ENCODE peak calls at places on chromosomes 1 and 21, in nine cellular contexts. One of them, this sample, is unnamed.
A peak's percentile ranks its signal among the peaks of the same experiment; 100 is the strongest.

GRCh38 chr1:225480825-225481434 is 53.1 kb upstream of the LBR start:
- DNase-seq in gastrocnemius medialis: no peak
- DNase-seq in prostate gland: no peak
- DNase-seq in IMR-90: no peak
- DNase-seq in stomach: peak; percentile 76
- DNase-seq in cardiac muscle cell: peak; percentile 43
- DNase-seq in mesendoderm: peak; percentile 73
- DNase-seq in thoracic aorta: no peak
- DNase-seq in left ventricle myocardium inferior: no peak
- DNase-seq in this sample: no peak

GRCh38 chr1:197666769-197667285 is 108.5 kb downstream of the DENND1B start:
- DNase-seq in gastrocnemius medialis: no peak
- DNase-seq in prostate gland: no peak
- DNase-seq in IMR-90: no peak
- DNase-seq in stomach: no peak
- DNase-seq in cardiac muscle cell: no peak
- DNase-seq in mesendoderm: no peak
- DNase-seq in thoracic aorta: no peak
- DNase-seq in left ventricle myocardium inferior: no peak
- DNase-seq in this sample: no peak

GRCh38 chr1:208007938-208008342 is 97.0 kb upstream of the CD34 start:
- DNase-seq in gastrocnemius medialis: no peak
- DNase-seq in prostate gland: no peak
- DNase-seq in IMR-90: peak; percentile 61
- DNase-seq in stomach: no peak
- DNase-seq in cardiac muscle cell: peak; percentile 75
- DNase-seq in mesendoderm: no peak
- DNase-seq in thoracic aorta: no peak
- DNase-seq in left ventricle myocardium inferior: no peak
- DNase-seq in this sample: no peak

GRCh38 chr1:34885405-34886247 is 26.1 kb upstream of the SMIM12 start:
- DNase-seq in gastrocnemius medialis: no peak
- DNase-seq in prostate gland: no peak
- DNase-seq in IMR-90: no peak
- DNase-seq in stomach: peak; percentile 57
- DNase-seq in cardiac muscle cell: peak; percentile 51
- DNase-seq in mesendoderm: peak; percentile 65
- DNase-seq in thoracic aorta: no peak
- DNase-seq in left ventricle myocardium inferior: peak; percentile 64
- DNase-seq in this sample: no peak

GRCh38 chr1:31042656-31043055 is 22.9 kb downstream of the PUM1 start:
- DNase-seq in gastrocnemius medialis: no peak
- DNase-seq in prostate gland: no peak
- DNase-seq in IMR-90: no peak
- DNase-seq in stomach: no peak
- DNase-seq in cardiac muscle cell: no peak
- DNase-seq in mesendoderm: no peak
- DNase-seq in thoracic aorta: no peak
- DNase-seq in left ventricle myocardium inferior: no peak
- DNase-seq in this sample: no peak

GRCh38 chr1:227893696-227894305 is 53.9 kb downstream of the WNT9A start:
- DNase-seq in gastrocnemius medialis: no peak
- DNase-seq in prostate gland: peak; percentile 2
- DNase-seq in IMR-90: no peak
- DNase-seq in stomach: no peak
- DNase-seq in cardiac muscle cell: no peak
- DNase-seq in mesendoderm: no peak
- DNase-seq in thoracic aorta: no peak
- DNase-seq in left ventricle myocardium inferior: no peak
- DNase-seq in this sample: peak; percentile 33

GRCh38 chr1:201436461-201436860 is 14.9 kb upstream of the TNNI1 start:
- DNase-seq in gastrocnemius medialis: no peak
- DNase-seq in prostate gland: no peak
- DNase-seq in IMR-90: peak; percentile 26
- DNase-seq in stomach: no peak
- DNase-seq in cardiac muscle cell: no peak
- DNase-seq in mesendoderm: peak; percentile 90
- DNase-seq in thoracic aorta: no peak
- DNase-seq in left ventricle myocardium inferior: no peak
- DNase-seq in this sample: no peak

GRCh38 chr1:116666090-116666489 is 1.4 kb downstream of the IGSF3 start:
- DNase-seq in gastrocnemius medialis: no peak
- DNase-seq in prostate gland: no peak
- DNase-seq in IMR-90: no peak
- DNase-seq in stomach: no peak
- DNase-seq in cardiac muscle cell: no peak
- DNase-seq in mesendoderm: peak; percentile 56
- DNase-seq in thoracic aorta: no peak
- DNase-seq in left ventricle myocardium inferior: no peak
- DNase-seq in this sample: no peak

GRCh38 chr21:37939251-37939650 is 23.0 kb upstream of the KCNJ6 start:
- DNase-seq in gastrocnemius medialis: no peak
- DNase-seq in prostate gland: no peak
- DNase-seq in IMR-90: no peak
- DNase-seq in stomach: no peak
- DNase-seq in cardiac muscle cell: no peak
- DNase-seq in mesendoderm: no peak
- DNase-seq in thoracic aorta: no peak
- DNase-seq in left ventricle myocardium inferior: no peak
- DNase-seq in this sample: no peak

GRCh38 chr21:41360072-41360821 is 1.6 kb upstream of the MX2 start:
- DNase-seq in gastrocnemius medialis: peak; percentile 28
- DNase-seq in prostate gland: peak; percentile 69
- DNase-seq in IMR-90: peak; percentile 26
- DNase-seq in stomach: peak; percentile 79
- DNase-seq in cardiac muscle cell: peak; percentile 83
- DNase-seq in mesendoderm: peak; percentile 24
- DNase-seq in thoracic aorta: no peak
- DNase-seq in left ventricle myocardium inferior: peak; percentile 33
- DNase-seq in this sample: no peak

GRCh38 chr1:59431566-59432294 is 134.8 kb downstream of the FGGY start:
- DNase-seq in gastrocnemius medialis: no peak
- DNase-seq in prostate gland: no peak
- DNase-seq in IMR-90: no peak
- DNase-seq in stomach: no peak
- DNase-seq in cardiac muscle cell: no peak
- DNase-seq in mesendoderm: peak; percentile 26
- DNase-seq in thoracic aorta: no peak
- DNase-seq in left ventricle myocardium inferior: no peak
- DNase-seq in this sample: no peak

DNA sequence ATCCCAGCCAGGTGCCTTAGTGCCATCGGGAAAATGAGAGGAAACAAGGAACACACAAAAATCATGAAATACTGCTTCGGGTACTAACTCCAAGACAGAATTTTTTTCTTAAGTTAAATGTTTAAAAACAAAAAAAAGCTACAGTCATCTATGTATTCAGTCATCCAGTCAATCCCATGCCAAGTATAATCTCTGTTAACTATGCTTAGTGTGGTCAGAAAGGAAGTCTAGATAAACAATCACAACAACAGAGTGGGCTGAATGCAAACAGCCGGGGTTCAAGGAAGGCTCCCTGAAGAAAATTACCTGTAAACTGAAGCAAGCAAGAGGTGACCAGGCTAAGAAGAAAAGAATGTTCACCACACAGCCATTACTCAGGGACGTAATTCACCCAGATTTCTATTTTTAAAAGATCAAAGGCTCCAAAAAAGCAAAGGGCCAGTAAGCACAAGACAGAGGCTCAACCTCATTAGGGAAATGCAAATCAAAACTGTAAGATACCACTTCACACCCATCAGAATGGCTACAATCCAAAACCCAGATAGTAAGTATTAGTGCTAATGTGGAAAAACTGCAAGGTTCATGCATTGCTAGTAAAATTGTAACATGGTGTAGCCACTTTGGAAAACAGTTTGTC is 53.0 kb downstream of the RERE start:
- DNase-seq in gastrocnemius medialis: no peak
- DNase-seq in prostate gland: no peak
- DNase-seq in IMR-90: no peak
- DNase-seq in stomach: no peak
- DNase-seq in cardiac muscle cell: peak; percentile 27
- DNase-seq in mesendoderm: peak; percentile 69
- DNase-seq in thoracic aorta: no peak
- DNase-seq in left ventricle myocardium inferior: no peak
- DNase-seq in this sample: no peak
- H3K4me3 ChIP-seq in gastrocnemius medialis: no peak overlapping the region
- H3K4me3 ChIP-seq in prostate gland: no peak overlapping the region
- H3K4me3 ChIP-seq in IMR-90: no peak overlapping the region
- H3K4me3 ChIP-seq in stomach: no peak overlapping the region
- H3K4me3 ChIP-seq in cardiac muscle cell: no peak overlapping the region
- H3K4me3 ChIP-seq in mesendoderm: no peak overlapping the region
- H3K4me3 ChIP-seq in thoracic aorta: no peak overlapping the region
- H3K4me3 ChIP-seq in left ventricle myocardium inferior: no peak overlapping the region
- H3K4me3 ChIP-seq in this sample: no peak overlapping the region

GRCh38 chr21:45574081-45574501 is 31.9 kb upstream of the SLC19A1 start:
- DNase-seq in gastrocnemius medialis: no peak
- DNase-seq in prostate gland: no peak
- DNase-seq in IMR-90: no peak
- DNase-seq in stomach: no peak
- DNase-seq in cardiac muscle cell: no peak
- DNase-seq in mesendoderm: no peak
- DNase-seq in thoracic aorta: no peak
- DNase-seq in left ventricle myocardium inferior: peak; percentile 9
- DNase-seq in this sample: no peak
- H3K27me3 ChIP-seq in gastrocnemius medialis: peaks cover 4% of the 10 kb centered on the region
- H3K27me3 ChIP-seq in prostate gland: peaks cover 3% of the 10 kb centered on the region
- H3K27me3 ChIP-seq in IMR-90: peaks cover 53% of the 10 kb centered on the region
- H3K27me3 ChIP-seq in stomach: peaks cover 19% of the 10 kb centered on the region
- H3K27me3 ChIP-seq in cardiac muscle cell: no peaks in the 10 kb centered on the region
- H3K27me3 ChIP-seq in mesendoderm: no peaks in the 10 kb centered on the region
- H3K27me3 ChIP-seq in thoracic aorta: no peaks in the 10 kb centered on the region
- H3K27me3 ChIP-seq in left ventricle myocardium inferior: peaks cover 62% of the 10 kb centered on the region
- H3K27me3 ChIP-seq in this sample: peaks cover 28% of the 10 kb centered on the region

GRCh38 chr1:206769331-206769731 is 1.2 kb upstream of the IL19 start:
- DNase-seq in gastrocnemius medialis: no peak
- DNase-seq in prostate gland: no peak
- DNase-seq in IMR-90: no peak
- DNase-seq in stomach: peak; percentile 34
- DNase-seq in cardiac muscle cell: no peak
- DNase-seq in mesendoderm: no peak
- DNase-seq in thoracic aorta: no peak
- DNase-seq in left ventricle myocardium inferior: no peak
- DNase-seq in this sample: no peak

GRCh38 chr1:206774096-206774495 is 1.8 kb upstream of the IL10 start:
- DNase-seq in gastrocnemius medialis: no peak
- DNase-seq in prostate gland: no peak
- DNase-seq in IMR-90: no peak
- DNase-seq in stomach: no peak
- DNase-seq in cardiac muscle cell: no peak
- DNase-seq in mesendoderm: no peak
- DNase-seq in thoracic aorta: no peak
- DNase-seq in left ventricle myocardium inferior: no peak
- DNase-seq in this sample: no peak

GRCh38 chr1:206771353-206771722 is 765 bp downstream of the IL19 start:
- DNase-seq in gastrocnemius medialis: no peak
- DNase-seq in prostate gland: no peak
- DNase-seq in IMR-90: no peak
- DNase-seq in stomach: no peak
- DNase-seq in cardiac muscle cell: no peak
- DNase-seq in mesendoderm: no peak
- DNase-seq in thoracic aorta: no peak
- DNase-seq in left ventricle myocardium inferior: no peak
- DNase-seq in this sample: no peak

GRCh38 chr1:206770531-206771352 is at the start of gene IL19:
- DNase-seq in gastrocnemius medialis: no peak
- DNase-seq in prostate gland: no peak
- DNase-seq in IMR-90: peak; percentile 34
- DNase-seq in stomach: no peak
- DNase-seq in cardiac muscle cell: peak; percentile 77
- DNase-seq in mesendoderm: peak; percentile 23
- DNase-seq in thoracic aorta: no peak
- DNase-seq in left ventricle myocardium inferior: peak; percentile 26
- DNase-seq in this sample: no peak

GRCh38 chr1:206772228-206773002 is at the start of gene IL10:
- DNase-seq in gastrocnemius medialis: peak; percentile 25
- DNase-seq in prostate gland: no peak
- DNase-seq in IMR-90: no peak
- DNase-seq in stomach: no peak
- DNase-seq in cardiac muscle cell: no peak
- DNase-seq in mesendoderm: no peak
- DNase-seq in thoracic aorta: no peak
- DNase-seq in left ventricle myocardium inferior: peak; percentile 24
- DNase-seq in this sample: no peak
- H3K27ac ChIP-seq in gastrocnemius medialis: no peak within 1 kb of the TSS
- H3K27ac ChIP-seq in prostate gland: no peak within 1 kb of the TSS
- H3K27ac ChIP-seq in IMR-90: no peak within 1 kb of the TSS
- H3K27ac ChIP-seq in stomach: peak within 1 kb of the TSS; percentile 65
- H3K27ac ChIP-seq in cardiac muscle cell: no peak within 1 kb of the TSS
- H3K27ac ChIP-seq in mesendoderm: no peak within 1 kb of the TSS
- H3K27ac ChIP-seq in thoracic aorta: no peak within 1 kb of the TSS
- H3K27ac ChIP-seq in left ventricle myocardium inferior: peak within 1 kb of the TSS; percentile 30
- H3K27ac ChIP-seq in this sample: no peak within 1 kb of the TSS

GRCh38 chr1:26546819-26547218 is 17.3 kb downstream of the RPS6KA1 start:
- DNase-seq in gastrocnemius medialis: no peak
- DNase-seq in prostate gland: no peak
- DNase-seq in IMR-90: no peak
- DNase-seq in stomach: no peak
- DNase-seq in cardiac muscle cell: no peak
- DNase-seq in mesendoderm: no peak
- DNase-seq in thoracic aorta: no peak
- DNase-seq in left ventricle myocardium inferior: no peak
- DNase-seq in this sample: no peak

GRCh38 chr1:26543444-26543835 is 13.9 kb downstream of the RPS6KA1 start:
- DNase-seq in gastrocnemius medialis: no peak
- DNase-seq in prostate gland: no peak
- DNase-seq in IMR-90: no peak
- DNase-seq in stomach: no peak
- DNase-seq in cardiac muscle cell: no peak
- DNase-seq in mesendoderm: no peak
- DNase-seq in thoracic aorta: no peak
- DNase-seq in left ventricle myocardium inferior: no peak
- DNase-seq in this sample: no peak

GRCh38 chr1:26548841-26549240 is 19.3 kb downstream of the RPS6KA1 start:
- DNase-seq in gastrocnemius medialis: no peak
- DNase-seq in prostate gland: no peak
- DNase-seq in IMR-90: no peak
- DNase-seq in stomach: no peak
- DNase-seq in cardiac muscle cell: no peak
- DNase-seq in mesendoderm: no peak
- DNase-seq in thoracic aorta: no peak
- DNase-seq in left ventricle myocardium inferior: no peak
- DNase-seq in this sample: no peak

GRCh38 chr1:26544156-26544555 is 14.6 kb downstream of the RPS6KA1 start:
- DNase-seq in gastrocnemius medialis: no peak
- DNase-seq in prostate gland: no peak
- DNase-seq in IMR-90: no peak
- DNase-seq in stomach: no peak
- DNase-seq in cardiac muscle cell: no peak
- DNase-seq in mesendoderm: no peak
- DNase-seq in thoracic aorta: no peak
- DNase-seq in left ventricle myocardium inferior: no peak
- DNase-seq in this sample: no peak

DNA sequence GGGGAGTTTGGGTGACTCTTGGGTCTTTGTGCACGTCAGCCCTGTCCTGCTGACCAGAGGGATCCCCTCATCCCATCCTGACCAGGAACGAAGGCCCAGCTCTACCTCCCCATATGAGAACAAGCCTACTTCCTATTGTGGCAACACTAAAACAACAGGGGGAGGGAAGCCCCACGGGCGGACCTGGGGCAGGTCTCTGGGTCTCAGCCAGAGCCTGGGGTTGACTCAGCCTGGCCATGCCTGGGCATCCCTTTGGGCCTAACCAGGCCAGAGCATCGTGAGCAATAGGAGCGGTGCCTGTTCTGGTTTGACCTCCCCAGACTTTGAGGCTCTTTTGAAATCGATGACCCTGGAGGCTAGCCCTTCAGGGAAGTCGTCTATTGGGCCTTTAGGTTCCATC is 16.8 kb downstream of the RPS6KA1 start:
- DNase-seq in gastrocnemius medialis: no peak
- DNase-seq in prostate gland: no peak
- DNase-seq in IMR-90: no peak
- DNase-seq in stomach: no peak
- DNase-seq in cardiac muscle cell: no peak
- DNase-seq in mesendoderm: no peak
- DNase-seq in thoracic aorta: no peak
- DNase-seq in left ventricle myocardium inferior: no peak
- DNase-seq in this sample: no peak
- H3K4me3 ChIP-seq in gastrocnemius medialis: no peak overlapping the region
- H3K4me3 ChIP-seq in prostate gland: no peak overlapping the region
- H3K4me3 ChIP-seq in IMR-90: no peak overlapping the region
- H3K4me3 ChIP-seq in stomach: peak overlapping the region; percentile 49
- H3K4me3 ChIP-seq in cardiac muscle cell: no peak overlapping the region
- H3K4me3 ChIP-seq in mesendoderm: no peak overlapping the region
- H3K4me3 ChIP-seq in thoracic aorta: peak overlapping the region; percentile 53
- H3K4me3 ChIP-seq in left ventricle myocardium inferior: peak overlapping the region; percentile 48
- H3K4me3 ChIP-seq in this sample: peak overlapping the region; percentile 39

This sample was measured in dorsolateral prefrontal cortex.